ENCODE peak calls at places on chromosomes 7 and 10, in four cellular contexts. T is stimulated activated naive CD8-positive, alpha-beta T cell treated with anti-CD3 and anti-CD28 coated beads, Interleukin-15, amount 100 ng/mL, for 72 hours; E is tibial artery; H is activated CD8-positive, alpha-beta memory T cell treated with anti-CD3 and anti-CD28 coated beads for 24 hours. Q is an unnamed sample.

GRCh38 chr7:78985509-78985908 is 468.0 kb downstream of the MAGI2 start:
- DNase-seq in T (no peak), H (no peak), E (no peak), Q (no peak)

GRCh38 chr10:97640868-97641811 is 669 bp downstream of the PI4K2A start:
- DNase-seq in E (peak), T (peak), H (peak), Q (no peak)

GRCh38 chr10:94363251-94363565 is 469 bp upstream of the NOC3L start:
- DNase-seq in T (no peak), H (no peak), E (no peak), Q (no peak)

GRCh38 chr7:37363536-37364172 is 85.0 kb downstream of the ELMO1 start:
- DNase-seq in H (no peak), T (no peak), E (no peak), Q (no peak)

GRCh38 chr7:27697861-27698430 is 35.3 kb upstream of the HIBADH start:
- DNase-seq in E (peak), H (no peak), T (no peak), Q (no peak)

GRCh38 chr10:69465457-69466157 is 14.3 kb downstream of the TSPAN15 start:
- DNase-seq in E (no peak), T (no peak), H (no peak), Q (no peak)

GRCh38 chr10:133201948-133202725 is 27.9 kb upstream of the UTF1 start:
- DNase-seq in E (no peak), T (no peak), H (no peak), Q (no peak)

GRCh38 chr10:113557389-113558321 is 4.8 kb downstream of the HABP2 start:
- DNase-seq in T (no peak), H (no peak), E (no peak), Q (no peak)

GRCh38 chr7:73735526-73735905 is 3.1 kb downstream of the ABHD11 start:
- DNase-seq in H (no peak), T (no peak), E (no peak), Q (no peak)

GRCh38 chr10:125218967-125219366 is 58.6 kb upstream of the CTBP2 start:
- DNase-seq in E (no peak), T (no peak), H (no peak), Q (no peak)

GRCh38 chr10:126598009-126598408 is 72.5 kb downstream of the C10orf90 start:
- DNase-seq in T (no peak), E (no peak), H (no peak), Q (peak)

GRCh38 chr10:91349381-91349780 is 60.8 kb upstream of the HECTD2 start:
- DNase-seq in H (no peak), E (peak), T (no peak), Q (no peak)

GRCh38 chr10:114030140-114030539 is 13.5 kb upstream of the ADRB1 start:
- DNase-seq in T (no peak), E (no peak), H (no peak), Q (no peak)

Q was measured in LNCaP clone FGC.